ENCODE peak calls at places on chromosomes 11 and 22, in four cellular contexts. One of them, this sample, is unnamed.
A peak's percentile ranks its signal among the peaks of the same experiment; 100 is the strongest.

GRCh38 chr22:48523091-48523490 is 1304.6 kb downstream of the BRD1 start:
- DNase-seq in neural progenitor cell: no peak
- DNase-seq in OCI-LY7: no peak
- DNase-seq in PC-3: no peak
- DNase-seq in this sample: no peak

GRCh38 chr11:126335463-126335760 is 20.1 kb upstream of the ST3GAL4 start:
- DNase-seq in neural progenitor cell: no peak
- DNase-seq in OCI-LY7: no peak
- DNase-seq in PC-3: no peak
- DNase-seq in this sample: no peak

GRCh38 chr22:48372395-48372794 is 1455.3 kb downstream of the BRD1 start:
- DNase-seq in neural progenitor cell: no peak
- DNase-seq in OCI-LY7: no peak
- DNase-seq in PC-3: no peak
- DNase-seq in this sample: no peak

GRCh38 chr11:69409812-69410645 is 71.4 kb upstream of the LINC01488 start:
- DNase-seq in neural progenitor cell: no peak
- DNase-seq in OCI-LY7: no peak
- DNase-seq in PC-3: no peak
- DNase-seq in this sample: no peak

GRCh38 chr22:23243859-23244689 is 63.8 kb downstream of the BCR start:
- DNase-seq in neural progenitor cell: no peak
- DNase-seq in OCI-LY7: no peak
- DNase-seq in PC-3: no peak
- DNase-seq in this sample: no peak

GRCh38 chr22:38941488-38941987 is 15.9 kb upstream of the APOBEC3A start:
- DNase-seq in neural progenitor cell: peak; percentile 0
- DNase-seq in OCI-LY7: no peak
- DNase-seq in PC-3: no peak
- DNase-seq in this sample: no peak

GRCh38 chr11:13208921-13209320 is 68.7 kb upstream of the BMAL1 start:
- DNase-seq in neural progenitor cell: no peak
- DNase-seq in OCI-LY7: no peak
- DNase-seq in PC-3: no peak
- DNase-seq in this sample: no peak

GRCh38 chr22:29300807-29301601 is 5.4 kb upstream of the GAS2L1 start:
- DNase-seq in neural progenitor cell: no peak
- DNase-seq in OCI-LY7: no peak
- DNase-seq in PC-3: no peak
- DNase-seq in this sample: no peak

GRCh38 chr11:112548641-112549040 is 288.0 kb upstream of the PLET1 start:
- DNase-seq in neural progenitor cell: no peak
- DNase-seq in OCI-LY7: no peak
- DNase-seq in PC-3: no peak
- DNase-seq in this sample: no peak

DNA sequence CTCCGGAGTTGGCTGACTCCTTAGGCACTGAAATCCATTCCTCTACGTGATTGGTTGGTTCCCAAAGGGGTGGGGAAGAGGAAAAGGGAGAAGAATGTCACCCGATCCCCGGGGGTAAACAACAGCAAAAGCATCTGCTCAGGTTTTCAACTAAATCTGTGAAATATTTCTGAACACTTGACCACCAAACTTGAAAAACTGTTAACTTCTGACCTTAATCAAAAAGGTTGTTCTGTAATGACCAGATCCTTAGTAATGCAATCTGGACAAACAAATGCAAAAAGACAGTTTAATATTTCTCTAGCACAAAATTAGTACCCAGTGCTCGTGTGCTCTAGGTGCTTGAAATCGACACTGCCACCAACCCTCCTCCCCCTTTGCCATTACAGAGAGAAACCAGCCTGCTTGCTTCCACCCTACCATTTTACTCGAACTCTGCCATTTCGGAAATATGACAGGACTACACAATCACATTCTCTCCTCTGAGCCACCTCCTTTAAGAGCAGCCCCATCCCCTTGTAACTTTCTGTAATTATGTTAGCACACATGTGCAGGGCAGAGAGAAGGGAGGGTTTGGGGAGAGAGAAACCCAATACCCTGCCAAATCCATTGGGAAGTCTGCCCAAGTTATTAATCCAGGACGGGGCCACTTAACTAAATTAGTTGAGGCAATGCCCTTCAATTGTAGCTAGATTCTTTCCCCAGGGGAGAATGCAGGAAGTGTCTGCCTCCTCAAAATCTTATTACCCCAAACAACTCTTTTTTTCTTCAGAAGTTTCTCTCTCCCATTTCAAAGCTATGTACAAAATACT is 113.8 kb downstream of the RBFOX2 start:
- DNase-seq in neural progenitor cell: peak; percentile 94
- DNase-seq in OCI-LY7: peak; percentile 70
- DNase-seq in PC-3: peak; percentile 89
- DNase-seq in this sample: peak; percentile 80
- TF ChIP-seq EZH2phosphoT487 in neural progenitor cell: no peak
- TF ChIP-seq EZH2phosphoT487 in OCI-LY7: no peak
- TF ChIP-seq EZH2phosphoT487 in PC-3: no peak
- TF ChIP-seq EZH2phosphoT487 in this sample: no peak

DNA sequence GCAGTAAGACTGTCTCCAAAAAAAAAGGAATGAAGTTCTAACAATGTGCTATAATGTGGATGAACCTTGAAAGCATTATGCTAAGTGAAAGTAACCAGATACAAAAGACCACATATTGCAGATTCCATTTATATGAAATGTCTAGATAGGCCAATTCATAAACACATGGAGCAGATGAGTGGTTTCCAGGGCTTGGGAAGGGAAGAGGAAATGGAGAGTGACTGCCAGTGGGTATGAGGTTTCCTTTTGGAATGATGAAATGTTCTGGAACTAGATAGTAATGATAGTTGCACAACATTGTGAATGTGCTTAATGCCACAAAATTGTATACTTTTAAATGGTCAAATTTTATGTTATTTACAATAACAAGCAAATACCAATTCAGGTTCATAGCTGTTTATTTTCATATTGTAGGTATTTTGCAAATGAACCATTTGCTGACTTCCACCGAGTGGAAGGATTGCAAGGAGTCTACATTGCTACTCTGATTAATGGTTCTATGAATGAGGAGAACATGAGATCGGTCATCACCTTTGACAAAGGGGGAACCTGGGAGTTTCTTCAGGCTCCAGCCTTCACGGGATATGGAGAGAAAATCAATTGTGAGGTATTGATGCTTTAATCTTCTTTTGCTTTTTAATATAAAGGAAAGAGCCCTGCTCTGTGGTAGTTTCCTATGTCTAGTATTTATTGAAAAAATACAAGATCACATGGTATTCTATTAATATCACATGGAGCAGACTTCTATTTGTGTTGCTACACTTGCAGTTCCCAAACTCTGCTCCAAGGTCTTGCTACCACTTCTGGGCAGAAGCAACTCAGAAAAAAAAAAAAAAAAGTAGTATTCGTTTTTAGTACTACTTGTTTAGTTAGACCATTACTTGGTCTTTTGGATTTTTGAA is 67.7 kb upstream of the SORL1-AS1 start:
- DNase-seq in neural progenitor cell: no peak
- DNase-seq in OCI-LY7: no peak
- DNase-seq in PC-3: peak; percentile 30
- DNase-seq in this sample: no peak
- TF ChIP-seq EZH2phosphoT487 in neural progenitor cell: no peak
- TF ChIP-seq EZH2phosphoT487 in OCI-LY7: no peak
- TF ChIP-seq EZH2phosphoT487 in PC-3: no peak
- TF ChIP-seq EZH2phosphoT487 in this sample: no peak

DNA sequence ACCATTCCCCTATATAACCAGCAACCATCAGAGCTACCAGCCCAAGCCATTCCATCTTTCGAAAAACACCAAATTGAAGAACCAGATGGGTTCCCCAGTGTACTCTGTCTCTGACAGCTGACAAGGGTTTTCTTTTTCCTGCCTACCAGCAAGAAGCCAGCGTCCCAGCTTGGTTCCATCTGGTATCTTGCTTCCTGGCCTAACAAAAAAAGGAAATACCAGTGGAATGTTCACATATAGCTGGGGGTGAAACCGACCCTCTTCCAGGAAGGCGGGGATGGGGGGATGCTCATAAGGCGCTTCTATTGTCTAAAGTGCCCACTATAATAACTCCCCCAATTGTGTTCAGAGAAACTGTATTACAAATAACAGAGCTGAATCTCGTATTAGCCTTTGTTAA is 172.3 kb downstream of the LDLRAD3 start:
- DNase-seq in neural progenitor cell: no peak
- DNase-seq in OCI-LY7: no peak
- DNase-seq in PC-3: no peak
- DNase-seq in this sample: no peak
- TF ChIP-seq EZH2phosphoT487 in neural progenitor cell: no peak
- TF ChIP-seq EZH2phosphoT487 in OCI-LY7: no peak
- TF ChIP-seq EZH2phosphoT487 in PC-3: no peak
- TF ChIP-seq EZH2phosphoT487 in this sample: no peak

GRCh38 chr11:115453693-115454092 is 50.5 kb downstream of the CADM1 start:
- DNase-seq in neural progenitor cell: no peak
- DNase-seq in OCI-LY7: no peak
- DNase-seq in PC-3: no peak
- DNase-seq in this sample: no peak

GRCh38 chr11:115452245-115452644 is 52.0 kb downstream of the CADM1 start:
- DNase-seq in neural progenitor cell: no peak
- DNase-seq in OCI-LY7: no peak
- DNase-seq in PC-3: no peak
- DNase-seq in this sample: no peak

GRCh38 chr11:115455606-115456005 is 48.6 kb downstream of the CADM1 start:
- DNase-seq in neural progenitor cell: no peak
- DNase-seq in OCI-LY7: no peak
- DNase-seq in PC-3: no peak
- DNase-seq in this sample: no peak

GRCh38 chr11:115454525-115454924 is 49.7 kb downstream of the CADM1 start:
- DNase-seq in neural progenitor cell: no peak
- DNase-seq in OCI-LY7: no peak
- DNase-seq in PC-3: no peak
- DNase-seq in this sample: no peak

GRCh38 chr11:115453158-115453557 is 51.1 kb downstream of the CADM1 start:
- DNase-seq in neural progenitor cell: no peak
- DNase-seq in OCI-LY7: no peak
- DNase-seq in PC-3: no peak
- DNase-seq in this sample: no peak
- TF ChIP-seq EZH2phosphoT487 in neural progenitor cell: no peak
- TF ChIP-seq EZH2phosphoT487 in OCI-LY7: no peak
- TF ChIP-seq EZH2phosphoT487 in PC-3: no peak
- TF ChIP-seq EZH2phosphoT487 in this sample: no peak

GRCh38 chr22:31630331-31631329 is 31.4 kb downstream of the PISD start:
- DNase-seq in neural progenitor cell: peak; percentile 87
- DNase-seq in OCI-LY7: peak; percentile 96
- DNase-seq in PC-3: peak; percentile 71
- DNase-seq in this sample: no peak
- TF ChIP-seq EZH2phosphoT487 in neural progenitor cell: no peak
- TF ChIP-seq EZH2phosphoT487 in OCI-LY7: no peak
- TF ChIP-seq EZH2phosphoT487 in PC-3: no peak
- TF ChIP-seq EZH2phosphoT487 in this sample: no peak

GRCh38 chr11:122391049-122391448 is 264.5 kb upstream of the UBASH3B start:
- DNase-seq in neural progenitor cell: no peak
- DNase-seq in OCI-LY7: no peak
- DNase-seq in PC-3: no peak
- DNase-seq in this sample: no peak
- TF ChIP-seq EZH2phosphoT487 in neural progenitor cell: no peak
- TF ChIP-seq EZH2phosphoT487 in OCI-LY7: no peak
- TF ChIP-seq EZH2phosphoT487 in PC-3: no peak
- TF ChIP-seq EZH2phosphoT487 in this sample: no peak

DNA sequence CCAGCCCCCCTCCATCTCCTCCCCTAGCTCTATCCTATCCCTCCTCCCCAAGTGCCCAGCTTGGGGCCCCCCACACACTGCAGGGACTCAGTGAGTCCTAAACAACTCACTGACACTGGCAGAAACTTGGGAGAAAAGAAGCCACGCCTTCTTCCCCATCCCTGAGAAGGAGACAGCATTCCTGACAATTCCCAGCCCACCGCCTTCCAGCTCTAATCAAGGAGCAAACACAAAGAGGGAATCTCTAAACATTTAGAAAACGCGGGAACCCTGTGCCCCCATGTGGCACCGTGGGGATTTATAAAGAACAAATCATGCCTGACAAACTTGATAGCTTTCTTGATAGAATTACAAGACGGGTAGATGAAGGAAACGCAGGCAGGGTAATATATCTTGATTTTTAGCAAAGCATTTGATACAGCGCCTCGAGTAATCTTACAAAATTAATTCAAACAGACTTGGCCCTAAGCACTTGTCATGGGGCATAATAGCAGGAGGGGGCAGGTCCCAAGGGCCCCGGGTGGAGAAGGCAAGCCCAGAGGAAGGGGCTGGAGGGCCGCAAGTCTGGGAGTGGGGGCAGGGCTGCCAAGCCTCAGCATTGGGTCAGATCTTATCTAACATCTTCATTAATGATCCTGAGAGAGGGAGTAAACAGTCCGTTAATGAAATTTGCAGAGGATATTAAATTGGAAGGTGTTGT is 4.6 kb downstream of the CHST1 start:
- DNase-seq in neural progenitor cell: peak; percentile 66
- DNase-seq in OCI-LY7: no peak
- DNase-seq in PC-3: no peak
- DNase-seq in this sample: no peak
- TF ChIP-seq EZH2phosphoT487 in neural progenitor cell: no peak
- TF ChIP-seq EZH2phosphoT487 in OCI-LY7: no peak
- TF ChIP-seq EZH2phosphoT487 in PC-3: no peak
- TF ChIP-seq EZH2phosphoT487 in this sample: no peak

GRCh38 chr11:131463162-131463561 is 92.7 kb downstream of the NTM start:
- DNase-seq in neural progenitor cell: no peak
- DNase-seq in OCI-LY7: no peak
- DNase-seq in PC-3: no peak
- DNase-seq in this sample: no peak

GRCh38 chr11:131464024-131464423 is 93.6 kb downstream of the NTM start:
- DNase-seq in neural progenitor cell: no peak
- DNase-seq in OCI-LY7: no peak
- DNase-seq in PC-3: no peak
- DNase-seq in this sample: no peak

GRCh38 chr11:131462622-131463021 is 92.2 kb downstream of the NTM start:
- DNase-seq in neural progenitor cell: no peak
- DNase-seq in OCI-LY7: no peak
- DNase-seq in PC-3: no peak
- DNase-seq in this sample: no peak

GRCh38 chr11:131464481-131464880 is 94.1 kb downstream of the NTM start:
- DNase-seq in neural progenitor cell: no peak
- DNase-seq in OCI-LY7: no peak
- DNase-seq in PC-3: no peak
- DNase-seq in this sample: no peak

DNA sequence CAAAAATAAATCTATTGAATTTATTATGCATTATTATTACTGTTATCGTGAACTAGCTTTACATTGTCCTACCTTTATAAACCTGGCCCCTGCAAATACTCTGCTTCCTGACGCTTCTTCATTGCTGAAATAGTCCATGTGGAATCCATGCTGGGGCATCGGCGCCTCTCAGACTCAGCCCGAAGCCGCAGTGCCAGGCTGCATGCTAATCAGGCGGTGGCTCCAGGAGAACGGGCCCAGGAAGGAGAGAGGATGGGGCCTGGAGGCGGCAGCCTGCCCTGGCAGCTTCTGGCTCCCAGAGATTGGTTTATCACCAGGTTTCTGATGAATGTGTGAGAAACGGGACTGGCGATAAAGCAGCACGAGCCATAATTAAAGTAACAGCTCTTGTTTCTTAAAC is 93.2 kb downstream of the NTM start:
- DNase-seq in neural progenitor cell: no peak
- DNase-seq in OCI-LY7: no peak
- DNase-seq in PC-3: no peak
- DNase-seq in this sample: no peak
- TF ChIP-seq EZH2phosphoT487 in neural progenitor cell: no peak
- TF ChIP-seq EZH2phosphoT487 in OCI-LY7: no peak
- TF ChIP-seq EZH2phosphoT487 in PC-3: no peak
- TF ChIP-seq EZH2phosphoT487 in this sample: no peak

This sample was measured in HCT116.